ENCODE peak calls at places on chromosomes 5 and 9, in four cellular contexts. G is Caco-2, I is kidney tubule cell, V is EH. Q is an unnamed sample.

GRCh38 chr9:106868565-106868964 is 5.6 kb downstream of the ZNF462 start:
- DNase-seq in G (no peak), I (no peak), V (no peak), Q (no peak)

GRCh38 chr5:159581502-159582249 is 251.4 kb upstream of the IL12B start:
- DNase-seq in G (no peak), I (peak), V (peak), Q (no peak)

GRCh38 chr5:132952829-132953228 is 10.6 kb downstream of the AFF4 start:
- DNase-seq in V (no peak), I (no peak), G (no peak), Q (no peak)

GRCh38 chr9:36136277-36136893 is at the start of gene GLIPR2:
- DNase-seq in I (peak), V (peak), G (peak), Q (peak)

GRCh38 chr9:130407916-130408659 is 36.7 kb upstream of the ASS1 start:
- DNase-seq in G (no peak), V (no peak), I (no peak), Q (no peak)

GRCh38 chr5:84603557-84604185 is 219.0 kb upstream of the EDIL3 start:
- DNase-seq in I (no peak), G (no peak), V (no peak), Q (no peak)

GRCh38 chr5:1751864-1752822 is 47.5 kb downstream of the MRPL36 start:
- DNase-seq in G (no peak), V (no peak), I (no peak), Q (no peak)

GRCh38 chr5:19917588-19917987 is 70.4 kb downstream of the CDH18 start:
- DNase-seq in G (no peak), V (no peak), I (no peak), Q (no peak)

GRCh38 chr9:84947412-84947972 is 278.0 kb downstream of the NTRK2 start:
- DNase-seq in G (no peak), I (peak), V (peak), Q (no peak)

GRCh38 chr5:130267926-130268325 is 363.7 kb downstream of the CHSY3 start:
- DNase-seq in V (no peak), G (no peak), I (no peak), Q (no peak)

GRCh38 chr5:176676361-176676824 is 29.1 kb downstream of the TSPAN17 start:
- DNase-seq in I (peak), G (no peak), V (peak), Q (no peak)

GRCh38 chr9:37902804-37903580 is 935 bp downstream of the SLC25A51 start:
- DNase-seq in V (peak), G (no peak), I (peak), Q (no peak)

GRCh38 chr5:133347039-133347438 is 265.3 kb downstream of the FSTL4 start:
- DNase-seq in I (no peak), V (no peak), G (peak), Q (no peak)

GRCh38 chr5:129917224-129917623 is 13.0 kb downstream of the CHSY3 start:
- DNase-seq in I (no peak), V (peak), G (no peak), Q (no peak)

GRCh38 chr9:107484117-107484723 is 5.3 kb downstream of the KLF4 start:
- DNase-seq in V (peak), I (peak), G (peak), Q (no peak)

GRCh38 chr5:148376198-148376597 is 7.6 kb upstream of the FBXO38 start:
- DNase-seq in G (no peak), I (no peak), V (no peak), Q (no peak)

GRCh38 chr5:136040746-136041415 is 12.1 kb downstream of the TGFBI start:
- DNase-seq in G (no peak), V (peak), I (peak), Q (no peak)

GRCh38 chr5:178290376-178290775 is 57.8 kb upstream of the PHYKPL start:
- DNase-seq in V (no peak), I (no peak), G (no peak), Q (no peak)

GRCh38 chr5:83107692-83108410 is 30.5 kb downstream of the XRCC4 start:
- DNase-seq in G (no peak), I (no peak), V (no peak), Q (no peak)

GRCh38 chr5:148401604-148402003 is 17.8 kb downstream of the FBXO38 start:
- DNase-seq in I (no peak), G (no peak), V (peak), Q (no peak)

GRCh38 chr9:79565245-79565644 is 6.5 kb upstream of the TLE4 start:
- DNase-seq in G (no peak), I (peak), V (no peak), Q (no peak)

GRCh38 chr5:1386274-1386717 is 41.4 kb upstream of the CLPTM1L start:
- DNase-seq in G (peak), I (peak), V (peak), Q (peak)

GRCh38 chr5:177378884-177379883 is 5.0 kb upstream of the SLC34A1 start:
- DNase-seq in G (peak), I (peak), V (peak), Q (no peak)

Q was measured in naive thymus-derived CD4-positive, alpha-beta T cell.